ENCODE peak calls at places on chromosomes 2 and 18, in ten cellular contexts. V, D, K, J, T, O, F, X, R and U are unnamed samples.

GRCh38 chr18:48922801-48923730 is 27.7 kb downstream of the SMAD7 start:
- DNase-seq in V (peak; percentile 73), D (peak; percentile 78), K (peak; percentile 41), J (peak; percentile 49), T (peak; percentile 87), O (peak; percentile 85), F (no peak), X (no peak), R (peak; percentile 56), U (peak; percentile 92)

GRCh38 chr2:233141888-233142287 is 81.7 kb downstream of the INPP5D start:
- DNase-seq in V (no peak), D (no peak), K (no peak), J (no peak), T (no peak), O (no peak), F (no peak), X (no peak), R (no peak), U (no peak)

GRCh38 chr18:10495936-10496335 is 29.9 kb upstream of the NAPG start:
- DNase-seq in V (no peak), D (no peak), K (no peak), J (no peak), T (no peak), O (no peak), F (no peak), X (no peak), R (no peak), U (no peak)

GRCh38 chr2:78540255-78540654 is 485.2 kb upstream of the REG3G start:
- DNase-seq in V (no peak), D (no peak), K (no peak), J (no peak), T (no peak), O (no peak), F (no peak), X (no peak), R (no peak), U (no peak)

GRCh38 chr2:154195644-154196221 is 324.0 kb downstream of the GALNT13 start:
- DNase-seq in V (no peak), D (no peak), K (peak; percentile 15), J (no peak), T (no peak), O (no peak), F (no peak), X (no peak), R (no peak), U (no peak)

GRCh38 chr18:23629444-23629946 is 33.2 kb downstream of the ANKRD29 start:
- DNase-seq in V (no peak), D (no peak), K (no peak), J (no peak), T (peak; percentile 59), O (no peak), F (no peak), X (peak; percentile 61), R (peak; percentile 72), U (no peak)

GRCh38 chr18:57627488-57627887 is 5.9 kb upstream of the NARS1 start:
- DNase-seq in V (no peak), D (no peak), K (no peak), J (no peak), T (no peak), O (no peak), F (no peak), X (no peak), R (no peak), U (no peak)

GRCh38 chr2:241763551-241764271 is 12.9 kb upstream of the GAL3ST2 start:
- DNase-seq in V (no peak), D (no peak), K (no peak), J (peak; percentile 30), T (no peak), O (no peak), F (no peak), X (no peak), R (no peak), U (no peak)

GRCh38 chr2:120476141-120476540 is 130.2 kb downstream of the INHBB start:
- DNase-seq in V (no peak), D (no peak), K (no peak), J (no peak), T (no peak), O (no peak), F (no peak), X (no peak), R (peak; percentile 78), U (no peak)

GRCh38 chr2:216694201-216694825 is 1.0 kb downstream of the IGFBP5 start:
- DNase-seq in V (peak; percentile 86), D (peak; percentile 35), K (peak; percentile 84), J (no peak), T (peak; percentile 77), O (no peak), F (no peak), X (no peak), R (no peak), U (no peak)

GRCh38 chr18:45688834-45689233 is 35.1 kb upstream of the SLC14A1 start:
- DNase-seq in V (no peak), D (no peak), K (no peak), J (no peak), T (no peak), O (no peak), F (no peak), X (no peak), R (no peak), U (no peak)

GRCh38 chr18:2903006-2903405 is 56.2 kb downstream of the EMILIN2 start:
- DNase-seq in V (peak; percentile 83), D (peak; percentile 84), K (no peak), J (no peak), T (peak; percentile 78), O (no peak), F (peak; percentile 66), X (no peak), R (no peak), U (no peak)

GRCh38 chr2:239921843-239922242 is 103.3 kb downstream of the NDUFA10 start:
- DNase-seq in V (no peak), D (no peak), K (no peak), J (no peak), T (no peak), O (no peak), F (no peak), X (no peak), R (no peak), U (no peak)

GRCh38 chr2:239920616-239921365 is 104.4 kb downstream of the NDUFA10 start:
- DNase-seq in V (no peak), D (no peak), K (no peak), J (no peak), T (no peak), O (no peak), F (no peak), X (no peak), R (no peak), U (peak; percentile 52)

GRCh38 chr2:239918749-239919148 is 106.4 kb downstream of the NDUFA10 start:
- DNase-seq in V (no peak), D (no peak), K (no peak), J (no peak), T (no peak), O (no peak), F (no peak), X (no peak), R (no peak), U (peak; percentile 59)

GRCh38 chr2:239917957-239918481 is 107.1 kb downstream of the NDUFA10 start:
- DNase-seq in V (no peak), D (no peak), K (no peak), J (no peak), T (no peak), O (no peak), F (no peak), X (no peak), R (no peak), U (peak; percentile 81)

GRCh38 chr2:239919779-239920545 is 105.2 kb downstream of the NDUFA10 start:
- DNase-seq in V (peak; percentile 53), D (no peak), K (no peak), J (no peak), T (no peak), O (no peak), F (no peak), X (no peak), R (no peak), U (peak; percentile 47)
- TF ChIP-seq CTCF in V (no peak), D (no peak), K (no peak), J (no peak), T (no peak), O (no peak), F (no peak), X (no peak), R (no peak), U (no peak)

DNA sequence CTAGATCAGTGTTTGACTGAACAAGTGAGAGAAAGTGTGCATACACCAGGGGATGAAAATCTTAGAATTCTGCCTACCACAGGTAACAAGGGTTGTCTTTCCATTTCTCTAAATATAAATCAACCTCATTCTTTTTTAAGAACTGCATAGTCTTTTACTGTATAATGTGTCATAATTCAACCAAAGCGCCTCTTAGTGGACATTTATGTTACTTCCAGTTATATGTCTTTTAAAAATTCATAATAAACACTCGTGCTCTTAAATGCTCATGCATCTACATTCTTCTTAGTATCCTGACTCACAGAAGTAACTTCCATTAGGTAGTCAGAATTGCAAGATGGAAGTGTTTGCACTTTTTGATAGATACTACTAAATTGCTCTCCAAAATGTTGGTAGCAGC is 76.2 kb downstream of the CHRNA1 start:
- DNase-seq in V (no peak), D (peak; percentile 66), K (no peak), J (no peak), T (peak; percentile 47), O (no peak), F (no peak), X (no peak), R (no peak), U (no peak)
- TF ChIP-seq CTCF in V (peak; percentile 37), D (peak; percentile 24), K (peak; percentile 49), J (peak; percentile 74), T (peak; percentile 62), O (peak; percentile 13), F (peak; percentile 38), X (peak; percentile 6), R (peak; percentile 8), U (peak; percentile 84)

GRCh38 chr2:121925466-121925865 is 170.0 kb downstream of the TSN start:
- DNase-seq in V (no peak), D (no peak), K (no peak), J (no peak), T (no peak), O (no peak), F (no peak), X (no peak), R (no peak), U (no peak)
- TF ChIP-seq CTCF in V (no peak), D (no peak), K (no peak), J (no peak), T (no peak), O (no peak), F (no peak), X (no peak), R (no peak), U (no peak)

DNA sequence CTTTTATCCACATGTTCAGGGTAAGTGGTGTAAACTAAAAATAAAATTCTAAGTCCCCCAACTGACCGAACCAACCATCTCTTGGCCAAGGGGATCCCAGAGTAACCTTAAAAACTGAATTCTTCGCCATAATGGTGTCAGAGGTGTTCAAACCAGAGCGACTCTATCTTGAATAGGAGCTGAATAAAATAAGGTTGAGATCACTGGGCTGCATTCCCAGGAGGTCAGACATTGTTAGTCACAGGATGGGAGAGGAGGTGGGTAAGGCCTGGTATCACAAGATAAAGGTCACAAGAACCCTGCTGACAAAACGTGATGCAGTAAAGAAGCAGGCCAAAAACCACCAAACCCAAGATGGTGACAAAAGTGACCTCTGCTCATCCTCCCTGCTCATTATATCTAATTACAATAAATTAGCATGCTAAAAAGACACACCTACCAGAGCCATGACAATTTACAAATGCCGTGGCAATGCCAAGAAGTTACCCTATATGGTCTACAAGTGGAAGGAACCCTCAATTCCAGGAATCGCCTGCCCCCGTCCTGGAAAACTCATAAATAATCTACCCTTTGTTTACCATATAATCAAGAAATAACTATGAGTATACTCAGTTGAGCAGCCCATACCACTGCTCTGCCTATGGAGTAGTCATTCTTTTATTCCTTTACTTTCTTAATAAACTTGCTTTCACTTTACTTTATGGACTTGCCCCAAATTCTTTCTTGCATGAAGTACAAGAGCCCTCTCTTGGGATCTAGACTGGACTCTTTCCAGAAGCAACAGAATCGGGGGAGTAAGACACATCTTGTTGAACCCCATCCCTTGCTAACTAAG is 302.4 kb downstream of the STK39 start:
- DNase-seq in V (no peak), D (peak; percentile 48), K (no peak), J (no peak), T (no peak), O (no peak), F (no peak), X (no peak), R (no peak), U (no peak)
- TF ChIP-seq CTCF in V (no peak), D (no peak), K (no peak), J (no peak), T (no peak), O (no peak), F (no peak), X (no peak), R (no peak), U (no peak)